ENCODE peak calls at places on chromosomes 1 and 21, in ten cellular contexts. M is pancreas, O is AG04450, L is heart right ventricle, S is NT2/D1, J is GM12864, G is dorsolateral prefrontal cortex, C is thoracic aorta, Q is PC-9, D is IMR-90. V is an unnamed sample.

GRCh38 chr21:35617491-35617890 is 442.8 kb downstream of the SETD4 start:
- DNase-seq in S (no peak), C (no peak), Q (no peak), D (no peak), L (no peak), M (no peak), J (no peak), G (no peak), O (no peak), V (no peak)

GRCh38 chr1:220852408-220852807 is 26.8 kb upstream of the HLX start:
- DNase-seq in L (no peak), D (no peak), G (no peak), O (no peak), S (no peak), J (no peak), Q (no peak), C (no peak), M (no peak), V (no peak)

GRCh38 chr1:60960846-60961542 is 121.4 kb upstream of the NFIA start:
- DNase-seq in C (no peak), L (no peak), S (no peak), G (no peak), J (no peak), D (no peak), M (no peak), O (no peak), Q (no peak), V (no peak)

GRCh38 chr1:20348326-20348910 is 57.7 kb downstream of the VWA5B1 start:
- DNase-seq in Q (no peak), G (peak; percentile 39), M (no peak), S (no peak), C (no peak), L (no peak), D (no peak), O (no peak), J (no peak), V (no peak)

GRCh38 chr1:167517535-167518330 is 596 bp downstream of the CD247 start:
- DNase-seq in D (no peak), L (peak; percentile 20), O (no peak), M (no peak), G (no peak), S (no peak), J (no peak), C (no peak), Q (peak; percentile 62), V (no peak)

GRCh38 chr21:32141009-32141357 is 137.9 kb downstream of the MIS18A start:
- DNase-seq in L (no peak), C (no peak), J (no peak), Q (no peak), D (no peak), S (no peak), M (no peak), G (no peak), O (no peak), V (no peak)

GRCh38 chr1:16441312-16441641 is 753 bp downstream of the NECAP2 start:
- DNase-seq in S (no peak), Q (no peak), G (no peak), D (no peak), C (no peak), J (no peak), O (no peak), L (no peak), M (no peak), V (no peak)

GRCh38 chr1:170309389-170310013 is 163.7 kb downstream of the NTMT2 start:
- DNase-seq in S (peak; percentile 36), D (peak; percentile 95), O (peak; percentile 81), Q (no peak), G (no peak), J (no peak), M (no peak), L (no peak), C (peak; percentile 8), V (peak; percentile 96)

GRCh38 chr1:24555591-24556413 is at the start of gene NCMAP:
- DNase-seq in Q (peak; percentile 43), S (no peak), C (no peak), L (peak; percentile 27), D (no peak), O (no peak), M (peak; percentile 94), J (no peak), G (no peak), V (no peak)
- H3K4me3 ChIP-seq in Q (peak within 1 kb of the TSS; percentile 29), S (peak within 1 kb of the TSS; percentile 36), C (peak within 1 kb of the TSS; percentile 36), L (peak within 1 kb of the TSS; percentile 27), D (no peak within 1 kb of the TSS), O (no peak within 1 kb of the TSS), M (peak within 1 kb of the TSS; percentile 35), J (no peak within 1 kb of the TSS), G (peak within 1 kb of the TSS; percentile 51), V (no peak within 1 kb of the TSS)

GRCh38 chr21:37338671-37339526 is 27.7 kb upstream of the DYRK1A start:
- DNase-seq in S (no peak), Q (peak; percentile 80), C (peak; percentile 26), M (no peak), G (no peak), L (peak; percentile 37), O (peak; percentile 70), D (peak; percentile 92), J (no peak), V (peak; percentile 3)
- H3K4me3 ChIP-seq in S (no peak overlapping the region), Q (peak overlapping the region; percentile 48), C (peak overlapping the region; percentile 37), M (no peak overlapping the region), G (no peak overlapping the region), L (no peak overlapping the region), O (no peak overlapping the region), D (peak overlapping the region; percentile 1), J (no peak overlapping the region), V (no peak overlapping the region)

DNA sequence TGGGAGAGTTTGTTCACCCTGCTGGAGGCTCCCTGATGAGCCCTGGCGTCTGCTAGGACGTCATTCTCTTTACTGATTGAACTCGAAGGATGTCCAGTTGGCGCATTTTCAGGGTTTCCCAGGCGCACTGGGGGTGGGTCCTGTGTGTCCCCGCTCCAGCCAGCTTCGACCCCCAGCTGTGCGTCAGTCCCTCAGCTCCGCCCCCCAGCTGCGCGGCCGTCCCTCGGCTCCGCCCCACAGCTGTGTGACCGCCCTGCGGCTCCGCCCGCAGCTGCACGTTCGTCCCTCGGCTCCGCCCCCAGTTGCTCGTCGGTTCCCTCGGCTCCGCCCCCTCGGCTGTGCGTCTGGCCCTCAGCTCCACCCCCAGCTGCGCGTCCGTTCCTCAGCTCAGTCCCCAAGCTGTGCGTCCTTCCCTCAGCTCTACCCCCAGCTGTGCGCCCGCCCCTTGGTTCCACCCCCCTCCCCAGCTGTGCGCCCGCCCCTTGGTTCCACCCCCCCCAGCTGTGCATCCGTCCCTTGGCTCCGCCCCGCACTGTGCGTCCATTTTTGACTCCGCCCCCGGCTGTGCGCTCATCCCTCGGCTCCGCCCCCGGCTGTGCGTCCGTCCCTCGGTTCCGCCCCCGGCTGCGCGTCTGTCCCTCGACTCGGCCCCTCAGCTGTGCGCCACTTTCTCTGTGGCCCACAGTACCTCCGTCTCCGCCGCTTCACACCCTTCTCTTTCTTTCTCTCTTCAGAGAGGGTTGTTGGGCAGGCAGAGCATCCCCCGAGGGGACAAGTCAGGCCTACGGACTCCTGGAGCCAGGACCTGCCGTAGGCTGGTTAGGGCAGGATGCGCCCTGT is 61.3 kb downstream of the FAAP20 start:
- DNase-seq in M (peak; percentile 90), S (peak; percentile 88), J (peak; percentile 70), Q (peak; percentile 97), L (peak; percentile 99), D (peak; percentile 99), C (peak; percentile 77), G (peak; percentile 98), O (peak; percentile 98), V (peak; percentile 84)
- H3K4me3 ChIP-seq in M (no peak overlapping the region), S (peak overlapping the region; percentile 34), J (peak overlapping the region; percentile 38), Q (peak overlapping the region; percentile 65), L (peak overlapping the region; percentile 60), D (peak overlapping the region; percentile 49), C (peak overlapping the region; percentile 62), G (peak overlapping the region; percentile 59), O (peak overlapping the region; percentile 56), V (peak overlapping the region; percentile 38)

GRCh38 chr1:1461721-1462317 is 9.7 kb upstream of the ATAD3B start:
- DNase-seq in M (no peak), Q (peak; percentile 26), O (no peak), J (no peak), S (no peak), L (no peak), C (no peak), D (no peak), G (no peak), V (no peak)

GRCh38 chr1:1460540-1461130 is 10.9 kb upstream of the ATAD3B start:
- DNase-seq in M (no peak), Q (no peak), S (no peak), J (no peak), C (no peak), L (no peak), O (no peak), G (no peak), D (no peak), V (no peak)

GRCh38 chr1:1463312-1463711 is 8.3 kb upstream of the ATAD3B start:
- DNase-seq in J (no peak), G (no peak), O (no peak), Q (no peak), M (no peak), S (no peak), D (no peak), C (no peak), L (no peak), V (no peak)

GRCh38 chr1:1462318-1462966 is 9.1 kb upstream of the ATAD3B start:
- DNase-seq in D (no peak), S (no peak), J (peak; percentile 40), G (no peak), O (no peak), Q (peak; percentile 76), M (peak; percentile 73), L (peak; percentile 43), C (no peak), V (no peak)
- H3K4me3 ChIP-seq in D (no peak overlapping the region), S (no peak overlapping the region), J (peak overlapping the region; percentile 56), G (no peak overlapping the region), O (no peak overlapping the region), Q (no peak overlapping the region), M (peak overlapping the region; percentile 5), L (peak overlapping the region; percentile 1), C (no peak overlapping the region), V (no peak overlapping the region)

DNA sequence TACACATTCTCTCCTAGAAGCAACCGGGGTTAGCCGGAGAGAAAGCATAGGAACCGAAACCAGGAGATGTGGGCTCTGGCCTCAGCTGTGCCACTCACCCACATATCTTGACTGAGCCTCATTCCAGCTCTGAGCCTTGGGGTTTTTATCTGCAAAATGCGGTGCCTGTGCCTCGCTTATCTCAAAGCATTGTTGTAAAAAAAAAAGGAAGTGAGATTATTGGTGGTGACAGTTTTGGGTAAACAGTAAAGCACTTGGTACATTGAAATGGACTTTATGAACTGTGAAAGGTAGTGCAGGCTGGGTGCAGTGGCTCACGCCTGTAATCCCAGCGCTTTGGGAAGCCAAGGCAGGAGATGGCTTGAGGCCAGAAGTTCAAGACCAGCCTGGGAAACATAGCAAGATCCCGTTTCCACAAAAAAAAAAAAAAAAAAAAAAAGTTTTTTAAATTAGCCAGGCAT is 3.8 kb downstream of the PTAFR start:
- DNase-seq in D (no peak), Q (no peak), O (no peak), J (peak; percentile 94), S (no peak), M (no peak), L (no peak), C (no peak), G (no peak), V (no peak)
- H3K4me3 ChIP-seq in D (no peak overlapping the region), Q (no peak overlapping the region), O (no peak overlapping the region), J (no peak overlapping the region), S (no peak overlapping the region), M (no peak overlapping the region), L (peak overlapping the region; percentile 3), C (peak overlapping the region; percentile 24), G (peak overlapping the region; percentile 8), V (no peak overlapping the region)

GRCh38 chr1:3803905-3804626 is 7.8 kb upstream of the LRRC47 start:
- DNase-seq in O (no peak), J (no peak), S (no peak), D (no peak), L (no peak), C (no peak), M (no peak), G (no peak), Q (no peak), V (no peak)
- H3K4me3 ChIP-seq in O (no peak overlapping the region), J (no peak overlapping the region), S (no peak overlapping the region), D (no peak overlapping the region), L (no peak overlapping the region), C (no peak overlapping the region), M (no peak overlapping the region), G (no peak overlapping the region), Q (no peak overlapping the region), V (no peak overlapping the region)

V was measured in astrocyte of the cerebellum.